ENCODE peak calls at places on chromosomes 13 and 19, in eight cellular contexts. G is naive thymus-derived CD8-positive, alpha-beta T cell; C is putamen; D is amniotic epithelial cell; W is amniotic stem cell; T is GM04504; F is left colon; X is omental fat pad. I is an unnamed sample.

GRCh38 chr19:41083516-41083915 is 4.7 kb upstream of the CYP2A13 start:
- DNase-seq in G (no peak), C (no peak), D (peak), W (no peak), T (no peak), F (no peak), X (no peak), I (no peak)

GRCh38 chr19:43430142-43430710 is 15.5 kb downstream of the TEX101 start:
- DNase-seq in G (peak), C (no peak), D (no peak), W (no peak), T (no peak), F (no peak), X (no peak), I (no peak)

GRCh38 chr19:33374406-33374703 is 846 bp downstream of the CEBPG start:
- DNase-seq in G (no peak), C (no peak), D (peak), W (no peak), T (no peak), F (no peak), X (no peak), I (no peak)

GRCh38 chr19:47021536-47022139 is 2.0 kb downstream of the NPAS1 start:
- DNase-seq in G (no peak), C (no peak), D (peak), W (no peak), T (no peak), F (no peak), X (no peak), I (no peak)

GRCh38 chr13:79659161-79659560 is 178.2 kb downstream of the NDFIP2 start:
- DNase-seq in G (no peak), C (no peak), D (peak), W (no peak), T (no peak), F (no peak), X (no peak), I (no peak)

GRCh38 chr19:48318286-48318987 is 6.9 kb upstream of the EMP3 start:
- DNase-seq in G (no peak), C (no peak), D (no peak), W (no peak), T (no peak), F (no peak), X (no peak), I (no peak)

GRCh38 chr13:37068962-37069361 is 9.5 kb upstream of the SUPT20H start:
- DNase-seq in G (no peak), C (no peak), D (peak), W (no peak), T (no peak), F (no peak), X (no peak), I (no peak)

GRCh38 chr19:15421726-15422260 is 3.0 kb upstream of the AKAP8L start:
- DNase-seq in G (no peak), C (peak), D (no peak), W (no peak), T (no peak), F (no peak), X (no peak), I (no peak)

GRCh38 chr13:101706651-101707050 is 254.2 kb downstream of the ITGBL1 start:
- DNase-seq in G (no peak), C (no peak), D (peak), W (peak), T (peak), F (no peak), X (no peak), I (no peak)

GRCh38 chr19:47589824-47590223 is 16.9 kb upstream of the ZNF541 start:
- DNase-seq in G (no peak), C (no peak), D (no peak), W (no peak), T (no peak), F (no peak), X (no peak), I (no peak)

GRCh38 chr13:98549006-98549727 is 27.7 kb downstream of the STK24 start:
- DNase-seq in G (no peak), C (no peak), D (peak), W (no peak), T (peak), F (no peak), X (no peak), I (no peak)

GRCh38 chr19:1087813-1088418 is 7.3 kb downstream of the POLR2E start:
- DNase-seq in G (no peak), C (peak), D (no peak), W (no peak), T (no peak), F (no peak), X (no peak), I (peak)

GRCh38 chr19:15161028-15161984 is 39.5 kb downstream of the NOTCH3 start:
- DNase-seq in G (no peak), C (no peak), D (peak), W (no peak), T (no peak), F (no peak), X (no peak), I (no peak)